ENCODE peak calls at places on chromosomes 12 and 14, in five cellular contexts. F is GM12878; Q is kidney; L is stomach; T is CD4-positive, CD25-positive, alpha-beta regulatory T cell. V is an unnamed sample. For H3K9me3, the result is how much of the 10 kb centered on the place peaks cover.

GRCh38 chr12:89070603-89071002 is 281.7 kb downstream of the DUSP6 start:
- DNase-seq in F (no peak), Q (no peak), L (no peak), T (no peak), V (no peak)

GRCh38 chr12:25276199-25276937 is 25.6 kb upstream of the KRAS start:
- DNase-seq in F (no peak), Q (no peak), L (peak), T (no peak), V (peak)

GRCh38 chr12:20040844-20041243 is 327.5 kb upstream of the PDE3A start:
- DNase-seq in F (no peak), Q (no peak), L (no peak), T (no peak), V (no peak)

GRCh38 chr12:120669055-120669828 is 17.7 kb upstream of the MLEC start:
- DNase-seq in F (peak), Q (peak), L (peak), T (no peak), V (no peak)

GRCh38 chr14:92704036-92704804 is 44.2 kb downstream of the LGMN start:
- DNase-seq in F (peak), Q (peak), L (peak), T (no peak), V (no peak)

GRCh38 chr12:114869091-114869834 is 185.3 kb upstream of the TBX3 start:
- DNase-seq in F (no peak), Q (no peak), L (no peak), T (no peak), V (no peak)

GRCh38 chr14:93906341-93907329 is 20.5 kb upstream of the FAM181A start:
- DNase-seq in F (no peak), Q (peak), L (peak), T (peak), V (peak)

GRCh38 chr12:109191621-109192250 is 75.3 kb downstream of the ACACB start:
- DNase-seq in F (no peak), Q (no peak), L (no peak), T (no peak), V (no peak)

GRCh38 chr12:133203344-133204263 is 22.3 kb downstream of the ZNF268 start:
- DNase-seq in F (no peak), Q (no peak), L (no peak), T (no peak), V (no peak)

GRCh38 chr12:80636832-80637231 is 70.6 kb upstream of the MYF6 start:
- DNase-seq in F (no peak), Q (no peak), L (no peak), T (no peak), V (no peak)

GRCh38 chr12:79302171-79302841 is 388.5 kb downstream of the PAWR start:
- DNase-seq in F (no peak), Q (no peak), L (no peak), T (no peak), V (no peak)

GRCh38 chr14:71119075-71119474 is 211.8 kb downstream of the PCNX1 start:
- DNase-seq in F (no peak), Q (no peak), L (no peak), T (no peak), V (no peak)

GRCh38 chr12:51118706-51119105 is 35.3 kb upstream of the CSRNP2 start:
- DNase-seq in F (no peak), Q (no peak), L (no peak), T (no peak), V (no peak)

GRCh38 chr14:56274556-56274955 is 156.3 kb downstream of the PELI2 start:
- DNase-seq in F (no peak), Q (no peak), L (no peak), T (no peak), V (no peak)

GRCh38 chr14:68781161-68782021 is 11.5 kb downstream of the ZFP36L1 start:
- DNase-seq in F (no peak), Q (no peak), L (peak), T (peak), V (peak)

GRCh38 chr14:49688701-49689030 is 652 bp upstream of the POLE2 start:
- DNase-seq in F (no peak), Q (no peak), L (no peak), T (no peak), V (no peak)

GRCh38 chr14:29822430-29822709 is 105.3 kb downstream of the PRKD1 start:
- DNase-seq in F (no peak), Q (no peak), L (no peak), T (no peak), V (no peak)

GRCh38 chr14:36702484-36702883 is 40.8 kb downstream of the PAX9 start:
- DNase-seq in F (no peak), Q (no peak), L (no peak), T (no peak), V (no peak)

GRCh38 chr12:94649349-94650142 is 811 bp downstream of the TMCC3 start:
- DNase-seq in F (no peak), Q (peak), L (peak), T (peak), V (peak)

GRCh38 chr12:16563519-16563918 is 42.4 kb downstream of the LMO3 start:
- DNase-seq in F (no peak), Q (no peak), L (no peak), T (no peak), V (no peak)

GRCh38 chr14:32430326-32430725 is 101.2 kb downstream of the AKAP6 start:
- DNase-seq in F (no peak), Q (no peak), L (no peak), T (no peak), V (no peak)

GRCh38 chr14:88463318-88463717 is 77.9 kb downstream of the SPATA7 start:
- DNase-seq in F (no peak), Q (no peak), L (no peak), T (peak), V (no peak)

GRCh38 chr12:52247622-52248540 is 14.8 kb downstream of the KRT7 start:
- DNase-seq in F (no peak), Q (no peak), L (no peak), T (no peak), V (no peak)

GRCh38 chr12:52245259-52245961 is 12.4 kb downstream of the KRT7 start:
- DNase-seq in F (no peak), Q (no peak), L (no peak), T (no peak), V (no peak)

GRCh38 chr12:52244615-52244994 is 11.6 kb downstream of the KRT7 start:
- DNase-seq in F (no peak), Q (no peak), L (no peak), T (no peak), V (no peak)

GRCh38 chr12:52246720-52247621 is 13.9 kb downstream of the KRT7 start:
- DNase-seq in F (no peak), Q (no peak), L (peak), T (no peak), V (no peak)

GRCh38 chr12:52245962-52246577 is 13.0 kb downstream of the KRT7 start:
- DNase-seq in F (no peak), Q (no peak), L (no peak), T (no peak), V (no peak)
- H3K4me3 ChIP-seq in F (peak), Q (no peak), L (no peak), T (no peak), V (no peak)

DNA sequence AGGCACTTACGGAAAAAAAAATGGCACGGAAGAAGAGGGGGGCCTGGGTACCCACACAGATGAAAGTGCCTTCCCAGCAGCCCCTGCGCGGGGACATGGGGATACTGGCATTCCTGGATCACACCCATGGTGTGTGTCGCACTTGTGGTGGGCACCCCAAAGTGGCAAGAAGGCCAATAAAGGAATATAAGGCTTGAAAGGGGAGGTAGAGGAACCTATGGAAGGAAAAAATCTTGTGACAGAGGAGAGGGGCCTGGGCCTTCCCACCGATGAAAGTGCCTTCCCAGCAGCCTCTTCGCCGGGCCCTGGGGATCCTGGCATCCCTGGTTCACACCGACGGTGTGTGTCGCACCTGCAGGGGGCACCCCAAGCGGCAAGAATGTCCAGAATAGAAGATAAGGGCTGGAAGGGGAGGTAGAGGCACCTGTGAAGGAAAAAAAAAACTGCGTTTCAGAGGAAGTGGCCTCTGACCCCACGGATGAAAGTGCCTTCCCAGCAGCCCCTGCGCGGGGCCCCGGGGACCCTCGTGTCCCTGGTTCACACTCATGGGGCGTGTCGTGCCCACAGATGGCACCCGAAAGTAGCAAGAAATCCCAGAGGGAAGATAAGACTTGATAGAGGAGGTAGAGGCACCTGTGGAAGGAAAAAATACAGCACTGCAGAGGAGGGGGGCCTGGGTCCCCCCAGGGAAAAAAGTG is 284.0 kb downstream of the ALG10 start:
- DNase-seq in F (no peak), Q (peak), L (no peak), T (no peak), V (no peak)
- H3K9me3 ChIP-seq in F (under half), Q (under half), L (half or more), T (half or more), V (under half)

DNA sequence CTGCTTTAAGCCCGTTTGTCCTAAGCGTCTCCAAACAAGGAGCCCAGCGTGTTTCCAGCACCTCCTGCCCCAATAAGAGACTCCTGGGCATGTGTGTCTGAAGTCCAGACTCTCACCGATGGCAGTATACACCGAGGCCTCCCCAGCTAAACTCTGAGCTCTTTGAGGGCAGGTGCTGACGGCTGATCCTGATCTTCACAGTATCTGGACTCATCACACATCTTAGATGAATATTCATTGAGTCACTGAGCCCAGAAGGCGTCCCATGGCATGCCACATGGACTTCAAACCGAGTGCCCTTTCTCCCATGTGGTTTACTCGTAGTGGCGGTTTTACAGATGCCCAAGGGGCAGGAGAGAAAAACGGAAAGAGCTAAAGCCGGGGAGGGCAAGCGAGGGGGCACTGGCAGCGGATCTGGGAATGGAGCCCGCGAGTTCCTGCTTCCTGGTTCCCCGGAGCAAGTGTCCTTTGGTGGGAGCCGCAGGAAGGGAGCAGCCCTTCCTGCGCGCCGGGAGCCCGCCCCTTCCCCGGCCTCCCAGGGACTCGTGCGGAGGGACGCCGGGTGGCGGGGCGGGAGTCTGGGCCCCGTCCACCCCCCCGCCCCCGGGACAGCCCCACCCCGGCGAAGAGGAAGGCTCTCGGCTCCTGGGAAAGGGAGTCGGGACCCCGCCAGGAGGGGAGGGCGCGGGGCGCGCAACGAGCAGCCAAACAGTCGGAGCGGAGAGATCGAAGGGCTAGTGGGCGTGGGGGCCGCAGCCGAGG is 584 bp upstream of the TEAD4 start:
- DNase-seq in F (no peak), Q (peak), L (peak), T (no peak), V (peak)
- H3K4me3 ChIP-seq in F (no peak), Q (peak), L (peak), T (no peak), V (peak)

GRCh38 chr12:54591001-54591591 is 2.6 kb upstream of the PPP1R1A start:
- DNase-seq in F (no peak), Q (no peak), L (no peak), T (no peak), V (no peak)
- H3K9me3 ChIP-seq in F (under half), Q (under half), L (under half), T (under half), V (under half)

GRCh38 chr12:100359248-100359647 is 2.4 kb downstream of the SLC17A8 start:
- DNase-seq in F (no peak), Q (no peak), L (no peak), T (no peak), V (no peak)

GRCh38 chr12:100360450-100360849 is 3.6 kb downstream of the SLC17A8 start:
- DNase-seq in F (no peak), Q (no peak), L (no peak), T (no peak), V (no peak)

GRCh38 chr12:100364334-100364733 is 7.5 kb downstream of the SLC17A8 start:
- DNase-seq in F (no peak), Q (no peak), L (no peak), T (no peak), V (no peak)

GRCh38 chr12:100356646-100357223 is at the start of gene SLC17A8:
- DNase-seq in F (no peak), Q (no peak), L (no peak), T (no peak), V (no peak)

DNA sequence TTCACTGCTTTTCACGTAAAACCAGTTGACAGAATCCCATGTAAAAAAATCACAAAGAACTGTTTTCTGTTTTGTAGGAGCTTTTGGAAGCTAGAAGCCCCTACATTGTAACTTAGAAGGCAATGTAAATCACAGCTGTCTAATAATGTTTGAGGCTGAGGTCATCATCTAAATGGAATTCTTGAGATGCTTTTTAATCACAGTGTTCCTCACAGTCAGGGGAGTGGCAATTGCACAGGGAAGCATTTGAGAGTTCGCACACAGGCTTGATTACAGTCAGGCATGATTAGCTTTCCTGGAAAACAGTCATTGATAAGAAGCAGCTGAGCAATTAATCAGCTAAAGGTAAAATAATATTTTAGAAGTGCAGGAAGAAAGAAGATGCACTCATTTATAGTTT is 2.9 kb downstream of the SLC17A8 start:
- DNase-seq in F (no peak), Q (no peak), L (no peak), T (no peak), V (no peak)
- H3K4me3 ChIP-seq in F (no peak), Q (no peak), L (no peak), T (no peak), V (no peak)

DNA sequence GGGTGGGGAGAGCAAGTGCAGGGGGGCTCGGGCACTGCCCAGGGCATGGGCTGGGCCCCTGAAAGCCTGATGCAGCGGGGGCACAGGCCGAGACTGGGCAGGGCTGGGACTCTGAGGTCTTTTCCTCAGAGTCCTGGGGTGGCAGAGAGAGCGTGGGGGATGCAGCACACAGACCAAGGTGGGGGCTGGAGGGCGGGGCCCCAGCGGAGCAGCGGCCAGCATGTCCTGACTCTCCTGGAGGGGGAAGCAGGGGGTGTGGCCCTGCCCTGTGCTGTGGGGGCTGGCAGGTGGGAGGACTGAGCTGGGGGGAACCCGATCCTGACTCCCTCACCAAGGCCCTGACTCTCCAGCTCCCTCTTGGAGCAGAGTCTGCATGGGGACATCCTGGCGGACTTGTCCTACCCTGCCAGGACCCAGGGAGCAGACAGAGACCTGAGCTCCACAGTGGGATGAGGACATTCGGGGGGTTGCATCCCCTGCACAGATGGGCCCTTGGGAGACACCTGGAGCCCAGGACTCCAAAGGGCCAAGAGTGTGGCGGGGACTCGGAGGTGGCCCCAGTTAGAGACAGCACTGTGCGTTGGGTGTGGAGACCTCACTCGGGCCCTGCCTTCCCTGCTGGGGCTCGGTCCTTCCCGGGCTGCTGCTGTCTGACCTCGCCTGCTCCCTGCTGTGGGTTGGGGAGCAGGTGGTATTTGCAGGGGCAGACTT is 326.1 kb downstream of the TMEM121 start:
- DNase-seq in F (no peak), Q (peak), L (no peak), T (no peak), V (no peak)
- H3K9me3 ChIP-seq in F (under half), Q (under half), L (under half), T (under half), V (under half)

DNA sequence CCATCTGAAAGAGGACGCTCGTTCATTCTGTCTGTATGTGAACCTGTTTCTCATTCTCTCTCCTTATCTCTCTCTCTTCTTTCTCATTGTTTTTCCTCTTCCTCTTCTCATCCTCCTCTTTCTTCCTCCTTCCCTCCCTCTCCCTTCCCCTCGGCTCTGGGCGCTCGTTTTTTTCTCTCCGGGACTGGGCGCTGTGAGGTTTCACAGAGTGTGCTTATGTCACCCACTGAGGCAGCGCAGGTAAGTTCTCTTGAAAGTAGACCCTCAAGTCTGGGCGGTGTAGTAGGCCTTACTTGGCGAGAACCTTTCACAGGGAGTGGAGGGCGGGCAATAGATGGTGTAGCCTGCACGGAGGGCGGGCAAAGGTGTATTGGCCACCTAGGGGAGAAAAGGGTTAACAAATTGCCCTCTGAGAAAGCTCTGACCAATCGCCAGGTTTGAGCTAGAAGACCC is 4.5 kb upstream of the SIX1 start:
- DNase-seq in F (no peak), Q (no peak), L (no peak), T (no peak), V (no peak)
- H3K4me3 ChIP-seq in F (no peak), Q (no peak), L (no peak), T (no peak), V (no peak)